ENCODE peak calls at places on chromosomes 5 and 9, in eight cellular contexts. T is sigmoid colon, V is GM23248, F is ovary, A is kidney, X is DND-41, E is upper lobe of right lung, R is keratinocyte. P is an unnamed sample.

GRCh38 chr9:97076238-97076637 is 37.3 kb upstream of the CTSV start:
- DNase-seq in R (no peak), E (no peak), X (no peak), T (no peak), A (no peak), F (no peak), V (no peak), P (no peak)

GRCh38 chr9:106962615-106963363 is 99.8 kb downstream of the ZNF462 start:
- DNase-seq in A (no peak), V (no peak), T (no peak), R (no peak), E (no peak), F (no peak), X (no peak), P (no peak)

GRCh38 chr5:55634866-55635265 is 77.3 kb downstream of the SLC38A9 start:
- DNase-seq in V (peak), A (no peak), E (no peak), R (no peak), X (no peak), T (no peak), F (no peak), P (no peak)

GRCh38 chr9:111114486-111114885 is 76.2 kb upstream of the LPAR1 start:
- DNase-seq in F (no peak), A (no peak), X (no peak), R (no peak), V (peak), T (no peak), E (no peak), P (no peak)

GRCh38 chr5:68126871-68127270 is 88.7 kb upstream of the PIK3R1 start:
- DNase-seq in V (peak), X (no peak), T (no peak), A (no peak), F (no peak), R (no peak), E (no peak), P (no peak)

GRCh38 chr5:82164109-82164956 is 113.8 kb downstream of the RPS23 start:
- DNase-seq in X (no peak), A (no peak), T (no peak), E (no peak), F (no peak), V (peak), R (no peak), P (no peak)

GRCh38 chr5:26889810-26890209 is 148.6 kb downstream of the CDH9 start:
- DNase-seq in A (no peak), F (no peak), E (no peak), R (no peak), V (no peak), T (no peak), X (no peak), P (no peak)

GRCh38 chr5:135213466-135214239 is 179.6 kb upstream of the PITX1 start:
- DNase-seq in T (peak), X (no peak), R (no peak), F (no peak), E (peak), A (peak), V (no peak), P (peak)

GRCh38 chr5:176784218-176785165 is 25.9 kb upstream of the UNC5A start:
- DNase-seq in A (peak), T (peak), X (no peak), F (no peak), V (peak), E (peak), R (no peak), P (no peak)

GRCh38 chr5:65630981-65631380 is 6.2 kb downstream of the SHLD3 start:
- DNase-seq in A (no peak), X (no peak), V (no peak), T (no peak), F (no peak), R (no peak), E (no peak), P (no peak)

GRCh38 chr9:75169623-75170022 is 81.3 kb downstream of the OSTF1 start:
- DNase-seq in F (no peak), R (no peak), V (peak), E (no peak), A (no peak), X (no peak), T (no peak), P (no peak)
- H3K27ac ChIP-seq in F (no peak), R (peak), V (peak), E (no peak), A (no peak), X (no peak), T (no peak), P (no peak)

GRCh38 chr9:134336174-134336705 is 10.0 kb downstream of the RXRA start:
- DNase-seq in A (no peak), F (no peak), E (no peak), V (no peak), R (no peak), X (no peak), T (no peak), P (no peak)
- H3K4me3 ChIP-seq in A (no peak), F (no peak), E (no peak), V (no peak), R (no peak), X (no peak), T (no peak), P (no peak)

DNA sequence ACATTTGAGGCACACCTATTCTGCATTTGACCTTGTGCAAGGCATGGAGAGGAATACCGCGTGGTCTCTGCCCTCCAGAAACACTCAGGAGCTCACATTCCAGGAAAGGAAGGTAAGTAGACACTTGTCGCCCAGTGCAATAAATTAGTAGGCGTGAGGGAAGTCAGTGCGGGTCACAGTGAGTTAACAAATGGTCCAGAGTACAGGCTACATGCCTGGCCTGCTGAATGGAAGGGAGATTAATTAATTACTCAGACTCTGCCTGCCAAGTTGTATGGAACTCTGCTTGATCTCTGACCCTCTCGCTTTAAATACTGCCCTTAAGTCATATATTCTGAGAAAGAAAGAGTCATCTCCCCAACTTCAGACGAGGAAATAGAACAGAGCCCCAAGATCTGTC is 144.1 kb downstream of the NSG2 start:
- DNase-seq in A (no peak), F (no peak), X (no peak), E (no peak), V (no peak), T (no peak), R (no peak), P (peak)
- H3K27ac ChIP-seq in A (no peak), F (no peak), X (no peak), E (no peak), V (no peak), T (no peak), R (no peak), P (no peak)

DNA sequence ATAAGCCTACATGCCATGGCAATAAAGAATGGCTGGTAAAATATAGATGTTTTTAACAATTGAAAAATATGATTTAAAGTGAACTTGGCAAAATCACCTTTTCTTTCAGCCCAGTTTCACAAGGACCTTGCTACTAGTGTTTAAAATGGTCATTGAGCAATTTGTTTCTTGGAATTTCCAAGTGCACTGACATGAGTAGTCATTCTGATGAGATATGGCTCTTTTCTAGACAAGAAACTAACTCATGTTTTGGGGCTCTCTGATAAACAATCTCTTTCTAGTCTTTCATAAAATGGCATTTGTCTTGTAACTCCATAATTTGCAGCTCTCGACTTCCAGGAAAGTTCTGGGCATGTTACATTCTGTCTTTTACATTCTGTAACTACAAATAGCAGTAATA is 176.8 kb downstream of the NR2F1-AS1 start:
- DNase-seq in V (no peak), R (no peak), A (no peak), X (no peak), F (no peak), T (no peak), E (no peak), P (no peak)
- H3K4me3 ChIP-seq in V (no peak), R (no peak), A (no peak), X (no peak), F (no peak), T (no peak), E (no peak), P (no peak)

DNA sequence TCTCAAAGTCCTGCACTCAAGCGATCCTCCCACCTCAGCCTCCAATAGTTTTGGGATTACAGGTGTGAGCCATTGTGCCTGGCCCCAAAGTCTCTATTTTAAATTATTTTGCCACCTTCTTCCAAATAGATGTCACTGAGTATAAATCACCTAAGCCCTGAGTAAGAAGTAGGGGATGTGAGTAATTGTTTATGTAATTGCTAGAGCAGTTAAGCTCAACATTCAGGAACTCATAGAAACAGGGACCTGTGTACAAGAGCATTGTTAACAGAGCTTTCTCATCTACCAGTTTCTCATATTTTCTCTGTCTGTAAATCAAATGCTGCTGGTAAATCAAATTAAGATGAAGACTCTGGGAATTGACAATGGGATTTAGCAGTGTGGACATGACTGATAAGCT is 26.3 kb downstream of the CDK7 start:
- DNase-seq in E (no peak), R (no peak), X (no peak), V (peak), A (no peak), F (no peak), T (no peak), P (no peak)
- H3K27ac ChIP-seq in E (no peak), R (no peak), X (no peak), V (no peak), A (no peak), F (no peak), T (no peak), P (no peak)

DNA sequence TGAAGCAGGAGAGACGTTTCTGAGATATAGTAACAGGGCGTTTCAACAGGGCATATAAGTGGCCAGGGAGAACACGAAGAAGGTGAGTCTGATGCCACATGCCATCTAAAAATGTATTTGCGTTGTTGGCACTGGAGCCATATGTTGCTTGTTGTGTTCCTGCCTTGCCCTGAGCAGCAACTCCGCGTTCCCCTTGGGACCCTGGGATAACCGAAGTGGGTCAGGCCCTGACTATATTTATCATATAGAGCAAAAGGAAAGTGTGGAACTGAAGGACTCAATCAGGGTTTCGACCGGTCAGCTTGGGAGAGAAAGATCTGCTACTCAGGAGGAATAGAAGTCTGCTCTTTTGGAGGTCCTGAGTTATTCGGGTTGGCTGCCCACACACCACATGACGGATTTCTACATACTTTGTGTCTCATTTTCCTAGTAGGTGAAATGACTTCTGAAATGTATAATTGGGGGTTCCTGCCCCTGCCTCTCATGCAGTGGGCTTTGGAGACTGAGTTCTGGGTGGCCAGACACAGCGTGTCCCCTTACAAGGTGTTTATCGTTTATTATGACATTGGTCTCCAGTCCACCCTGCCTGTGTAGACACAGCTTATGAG is 3.0 kb downstream of the STC2 start:
- DNase-seq in E (no peak), T (no peak), X (no peak), V (no peak), A (no peak), R (no peak), F (no peak), P (no peak)
- H3K4me3 ChIP-seq in E (no peak), T (no peak), X (no peak), V (peak), A (no peak), R (no peak), F (no peak), P (no peak)

GRCh38 chr5:115423541-115423940 is 121.0 kb downstream of the FEM1C start:
- DNase-seq in V (peak), E (peak), R (no peak), A (no peak), T (peak), X (no peak), F (no peak), P (no peak)
- H3K27ac ChIP-seq in V (no peak), E (peak), R (peak), A (no peak), T (peak), X (no peak), F (no peak), P (peak)

GRCh38 chr9:32431196-32431595 is 46.8 kb downstream of the ACO1 start:
- DNase-seq in X (no peak), V (peak), E (no peak), F (no peak), R (no peak), T (no peak), A (no peak), P (no peak)
- H3K4me3 ChIP-seq in X (no peak), V (no peak), E (no peak), F (no peak), R (no peak), T (no peak), A (no peak), P (no peak)

P was measured in coronary artery.